ENCODE peak calls at places on chromosome 4, in eight cellular contexts. U is osteocyte, J is mesothelial cell of epicardium, Z is GM13976, A is spleen, Y is tibial artery, E is cardiac fibroblast, G is fibroblast of lung. N is an unnamed sample.

GRCh38 chr4:176538217-176538925 is 218.6 kb downstream of the SPCS3 start:
- DNase-seq in U (no peak), J (no peak), Z (no peak), A (no peak), Y (no peak), E (peak), G (peak), N (peak)

GRCh38 chr4:141275834-141276233 is 55.1 kb downstream of the ZNF330 start:
- DNase-seq in U (no peak), J (no peak), Z (no peak), A (no peak), Y (no peak), E (peak), G (peak), N (peak)

GRCh38 chr4:48664938-48665337 is 115.1 kb downstream of the FRYL start:
- DNase-seq in U (no peak), J (no peak), Z (no peak), A (no peak), Y (no peak), E (no peak), G (no peak), N (no peak)

GRCh38 chr4:137660211-137660610 is 127.9 kb upstream of the PCDH18 start:
- DNase-seq in U (no peak), J (no peak), Z (no peak), A (no peak), Y (no peak), E (peak), G (peak), N (no peak)

GRCh38 chr4:152956650-152957436 is 20.7 kb downstream of the FHDC1 start:
- DNase-seq in U (no peak), J (no peak), Z (no peak), A (no peak), Y (no peak), E (peak), G (peak), N (no peak)

GRCh38 chr4:130825283-130825682 is 1729.3 kb downstream of the C4orf33 start:
- DNase-seq in U (no peak), J (no peak), Z (no peak), A (no peak), Y (no peak), E (no peak), G (peak), N (no peak)

GRCh38 chr4:37757121-37757520 is 69.4 kb upstream of the PGM2 start:
- DNase-seq in U (no peak), J (no peak), Z (no peak), A (no peak), Y (no peak), E (peak), G (no peak), N (no peak)

GRCh38 chr4:108730579-108730978 is 32.3 kb downstream of the ETNPPL start:
- DNase-seq in U (no peak), J (no peak), Z (no peak), A (no peak), Y (no peak), E (no peak), G (no peak), N (no peak)

GRCh38 chr4:45662996-45663395 is 460.9 kb downstream of the GABRG1 start:
- DNase-seq in U (no peak), J (peak), Z (no peak), A (no peak), Y (no peak), E (peak), G (peak), N (peak)

GRCh38 chr4:37903901-37904300 is 13.0 kb downstream of the TBC1D1 start:
- DNase-seq in U (no peak), J (no peak), Z (no peak), A (no peak), Y (no peak), E (no peak), G (no peak), N (no peak)

GRCh38 chr4:98997176-98997575 is 1.7 kb downstream of the METAP1 start:
- DNase-seq in U (no peak), J (no peak), Z (no peak), A (no peak), Y (no peak), E (no peak), G (no peak), N (no peak)

GRCh38 chr4:6785572-6785925 is 3.0 kb downstream of the KIAA0232 start:
- DNase-seq in U (no peak), J (no peak), Z (peak), A (no peak), Y (no peak), E (no peak), G (no peak), N (no peak)

GRCh38 chr4:107034982-107035710 is 967 bp downstream of the DKK2 start:
- DNase-seq in U (peak), J (no peak), Z (peak), A (peak), Y (no peak), E (peak), G (peak), N (no peak)

GRCh38 chr4:53654300-53654758 is 63.0 kb upstream of the LNX1 start:
- DNase-seq in U (no peak), J (no peak), Z (peak), A (no peak), Y (no peak), E (peak), G (peak), N (peak)

GRCh38 chr4:3416821-3417221 is 24.9 kb upstream of the HGFAC start:
- DNase-seq in U (no peak), J (no peak), Z (no peak), A (peak), Y (peak), E (no peak), G (no peak), N (no peak)

GRCh38 chr4:82745173-82745842 is 53.3 kb downstream of the SCD5 start:
- DNase-seq in U (no peak), J (no peak), Z (no peak), A (no peak), Y (no peak), E (no peak), G (peak), N (peak)

GRCh38 chr4:19382993-19383392 is 868.7 kb upstream of the SLIT2 start:
- DNase-seq in U (no peak), J (no peak), Z (no peak), A (no peak), Y (no peak), E (peak), G (peak), N (peak)

GRCh38 chr4:6943870-6944195 is 34.2 kb downstream of the TBC1D14 start:
- DNase-seq in U (no peak), J (no peak), Z (no peak), A (peak), Y (no peak), E (no peak), G (no peak), N (no peak)

GRCh38 chr4:1569461-1570151 is 114.5 kb downstream of the FAM53A start:
- DNase-seq in U (no peak), J (no peak), Z (no peak), A (peak), Y (peak), E (no peak), G (no peak), N (no peak)

GRCh38 chr4:23174179-23174578 is 481.4 kb downstream of the GBA3 start:
- DNase-seq in U (no peak), J (no peak), Z (no peak), A (no peak), Y (no peak), E (no peak), G (no peak), N (no peak)

GRCh38 chr4:37322122-37322521 is 77.6 kb downstream of the NWD2 start:
- DNase-seq in U (no peak), J (no peak), Z (no peak), A (no peak), Y (no peak), E (no peak), G (no peak), N (no peak)

GRCh38 chr4:53490161-53490915 is 100.9 kb downstream of the LNX1 start:
- DNase-seq in U (no peak), J (no peak), Z (no peak), A (no peak), Y (no peak), E (peak), G (peak), N (no peak)

GRCh38 chr4:174278467-174278866 is 5.0 kb downstream of the FBXO8 start:
- DNase-seq in U (no peak), J (no peak), Z (no peak), A (no peak), Y (no peak), E (no peak), G (peak), N (no peak)

GRCh38 chr4:94390804-94391410 is 48.3 kb upstream of the HPGDS start:
- DNase-seq in U (no peak), J (no peak), Z (peak), A (no peak), Y (no peak), E (no peak), G (no peak), N (peak)

GRCh38 chr4:109321232-109321631 is 18.8 kb upstream of the COL25A1 start:
- DNase-seq in U (no peak), J (no peak), Z (no peak), A (no peak), Y (no peak), E (no peak), G (no peak), N (no peak)

GRCh38 chr4:30865676-30866075 is 145.5 kb downstream of the PCDH7 start:
- DNase-seq in U (no peak), J (no peak), Z (no peak), A (no peak), Y (no peak), E (peak), G (peak), N (no peak)

GRCh38 chr4:2817701-2818350 is 24.9 kb downstream of the SH3BP2 start:
- DNase-seq in U (no peak), J (peak), Z (peak), A (peak), Y (no peak), E (no peak), G (no peak), N (peak)

GRCh38 chr4:147924604-147925412 is 192.9 kb downstream of the ARHGAP10 start:
- DNase-seq in U (no peak), J (no peak), Z (no peak), A (no peak), Y (no peak), E (peak), G (peak), N (peak)

GRCh38 chr4:168656055-168656660 is 159.3 kb downstream of the PALLD start:
- DNase-seq in U (no peak), J (no peak), Z (no peak), A (no peak), Y (no peak), E (peak), G (peak), N (peak)

GRCh38 chr4:138078264-138078663 is 163.9 kb downstream of the SLC7A11 start:
- DNase-seq in U (no peak), J (no peak), Z (no peak), A (no peak), Y (no peak), E (no peak), G (no peak), N (no peak)

GRCh38 chr4:156677136-156677535 is 294.5 kb downstream of the PDGFC start:
- DNase-seq in U (no peak), J (no peak), Z (peak), A (no peak), Y (no peak), E (peak), G (peak), N (peak)

GRCh38 chr4:59094505-59094904 is 1984.3 kb upstream of the IGFBP7 start:
- DNase-seq in U (no peak), J (no peak), Z (no peak), A (no peak), Y (no peak), E (no peak), G (no peak), N (no peak)
- TF ChIP-seq CTCF in U (no peak), J (no peak), Z (no peak), A (no peak), Y (no peak), E (no peak), G (no peak), N (no peak)

GRCh38 chr4:128341634-128342033 is 54.0 kb upstream of the PGRMC2 start:
- DNase-seq in U (no peak), J (no peak), Z (no peak), A (no peak), Y (no peak), E (no peak), G (no peak), N (no peak)
- TF ChIP-seq CTCF in U (no peak), J (no peak), Z (no peak), A (no peak), Y (no peak), E (no peak), G (no peak), N (no peak)

GRCh38 chr4:125389713-125390112 is 75.0 kb downstream of the FAT4 start:
- DNase-seq in U (no peak), J (no peak), Z (no peak), A (no peak), Y (no peak), E (peak), G (peak), N (peak)
- TF ChIP-seq CTCF in U (no peak), J (no peak), Z (no peak), A (no peak), Y (no peak), E (no peak), G (no peak), N (no peak)

GRCh38 chr4:151604238-151604637 is 156.6 kb downstream of the GATB start:
- DNase-seq in U (no peak), J (no peak), Z (no peak), A (no peak), Y (no peak), E (peak), G (peak), N (peak)
- TF ChIP-seq CTCF in U (peak), J (peak), Z (peak), A (peak), Y (no peak), E (peak), G (peak), N (peak)

N was measured in MCF 10A.